ENCODE peak calls at places on chromosomes 7 and 10, in eight cellular contexts. H is body of pancreas, K is GM10248, X is GM20000, P is natural killer cell, F is progenitor cell of endocrine pancreas, C is Calu3, N is ovary. E is an unnamed sample.

GRCh38 chr10:46555713-46556514 is 544 bp downstream of the GPRIN2 start:
- DNase-seq in H (peak; percentile 41), K (no peak), X (no peak), P (peak; percentile 14), F (peak; percentile 63), C (peak; percentile 54), N (peak; percentile 28), E (no peak)

GRCh38 chr7:107162466-107162865 is 6.3 kb upstream of the HBP1 start:
- DNase-seq in H (no peak), K (no peak), X (no peak), P (no peak), F (no peak), C (no peak), N (no peak), E (no peak)

GRCh38 chr7:37901236-37901827 is 15.3 kb downstream of the SFRP4 start:
- DNase-seq in H (no peak), K (peak; percentile 30), X (peak; percentile 30), P (no peak), F (no peak), C (no peak), N (no peak), E (no peak)

GRCh38 chr10:63528084-63528744 is 7.0 kb downstream of the REEP3 start:
- DNase-seq in H (no peak), K (no peak), X (no peak), P (no peak), F (no peak), C (no peak), N (no peak), E (no peak)

GRCh38 chr7:6430271-6430940 is 17.3 kb downstream of the DAGLB start:
- DNase-seq in H (no peak), K (no peak), X (peak; percentile 10), P (no peak), F (no peak), C (no peak), N (no peak), E (no peak)

GRCh38 chr7:95327356-95327755 is 3.0 kb upstream of the PON1 start:
- DNase-seq in H (no peak), K (no peak), X (no peak), P (no peak), F (no peak), C (no peak), N (no peak), E (no peak)

GRCh38 chr7:127927339-127927679 is 103.9 kb downstream of the LRRC4 start:
- DNase-seq in H (peak; percentile 38), K (no peak), X (no peak), P (no peak), F (no peak), C (no peak), N (no peak), E (no peak)

GRCh38 chr7:37531225-37531624 is 82.6 kb upstream of the ELMO1 start:
- DNase-seq in H (no peak), K (no peak), X (no peak), P (no peak), F (no peak), C (no peak), N (no peak), E (no peak)

GRCh38 chr7:52233248-52233647 is 802.2 kb upstream of the POM121L12 start:
- DNase-seq in H (no peak), K (no peak), X (no peak), P (no peak), F (no peak), C (no peak), N (no peak), E (no peak)

GRCh38 chr10:101829561-101830315 is 11.5 kb upstream of the OGA start:
- DNase-seq in H (peak; percentile 38), K (peak; percentile 95), X (peak; percentile 94), P (no peak), F (peak; percentile 43), C (no peak), N (peak; percentile 77), E (peak; percentile 84)

GRCh38 chr10:58177362-58177947 is 90.2 kb downstream of the IPMK start:
- DNase-seq in H (no peak), K (peak; percentile 24), X (peak; percentile 30), P (no peak), F (no peak), C (no peak), N (no peak), E (no peak)
- TF ChIP-seq CTCF in H (peak; percentile 77), K (peak; percentile 51), X (peak; percentile 10), P (peak; percentile 66), F (peak; percentile 78), C (no peak), N (peak; percentile 51), E (peak; percentile 71)

DNA sequence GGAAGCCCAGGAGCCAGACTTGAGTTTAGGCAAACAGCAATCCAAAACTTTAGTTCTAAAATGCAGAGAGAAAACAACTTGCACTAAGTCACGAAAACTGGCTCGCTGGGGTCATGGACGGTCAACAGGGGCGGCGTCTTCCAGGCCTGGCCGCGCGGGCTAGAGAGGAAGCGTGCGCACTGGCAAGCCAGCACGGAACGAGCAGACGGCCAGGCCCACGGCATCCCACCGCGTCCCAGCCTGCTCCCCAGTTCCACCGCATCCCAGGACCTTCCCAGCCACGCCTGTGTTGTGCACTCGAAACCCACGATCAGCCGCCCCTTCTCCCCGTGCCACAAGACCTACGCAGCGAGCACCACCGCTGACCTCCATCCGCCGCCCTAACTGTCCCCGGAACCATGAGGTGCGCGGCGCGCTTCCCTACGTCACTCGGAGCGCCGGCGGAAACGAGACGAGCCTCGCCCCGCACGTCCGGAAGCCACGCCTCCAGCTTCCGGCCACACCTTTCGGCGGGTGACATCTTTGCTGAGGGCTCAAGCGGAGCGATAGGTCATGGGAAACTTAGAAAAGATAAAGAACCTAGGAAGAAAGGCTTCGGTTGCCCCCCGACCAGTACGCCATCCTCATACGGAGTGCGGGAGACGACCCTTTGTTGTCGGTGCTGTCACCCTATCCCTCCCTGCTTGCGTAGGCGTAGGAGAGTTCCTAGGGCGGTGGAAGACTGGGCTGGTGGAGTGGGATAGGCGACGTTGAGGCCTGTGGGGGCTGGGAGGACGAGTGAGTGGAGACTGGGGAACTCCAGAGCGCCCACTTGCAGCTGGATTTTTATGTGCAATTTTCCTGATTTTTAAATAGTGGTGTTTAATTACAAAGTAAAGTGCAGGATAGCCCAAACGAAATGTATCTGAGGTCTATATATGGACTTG is at the start of gene TBRG4:
- DNase-seq in H (peak; percentile 94), K (peak; percentile 95), X (peak; percentile 92), P (peak; percentile 94), F (peak; percentile 82), C (peak; percentile 98), N (peak; percentile 94), E (peak; percentile 80)
- TF ChIP-seq CTCF in H (no peak), K (peak; percentile 27), X (no peak), P (no peak), F (peak; percentile 52), C (peak; percentile 21), N (peak; percentile 39), E (peak; percentile 53)

GRCh38 chr7:36287371-36288241 is 102.1 kb upstream of the ANLN start:
- DNase-seq in H (no peak), K (no peak), X (no peak), P (no peak), F (no peak), C (peak; percentile 72), N (no peak), E (no peak)
- TF ChIP-seq CTCF in H (no peak), K (no peak), X (no peak), P (no peak), F (no peak), C (no peak), N (no peak), E (no peak)

GRCh38 chr10:82150123-82150900 is 275.3 kb downstream of the NRG3 start:
- DNase-seq in H (peak; percentile 30), K (peak; percentile 7), X (peak; percentile 5), P (no peak), F (peak; percentile 32), C (peak; percentile 69), N (no peak), E (no peak)
- TF ChIP-seq CTCF in H (no peak), K (peak; percentile 37), X (no peak), P (no peak), F (peak; percentile 63), C (peak; percentile 65), N (no peak), E (peak; percentile 28)

GRCh38 chr7:78607099-78607498 is 808.5 kb downstream of the PHTF2 start:
- DNase-seq in H (peak; percentile 17), K (no peak), X (no peak), P (no peak), F (no peak), C (peak; percentile 2), N (no peak), E (no peak)
- TF ChIP-seq CTCF in H (no peak), K (peak; percentile 4), X (no peak), P (no peak), F (peak; percentile 15), C (no peak), N (no peak), E (peak; percentile 33)

GRCh38 chr7:122183106-122183505 is 39.1 kb upstream of the AASS start:
- DNase-seq in H (no peak), K (no peak), X (no peak), P (no peak), F (no peak), C (no peak), N (no peak), E (no peak)
- TF ChIP-seq CTCF in H (no peak), K (no peak), X (no peak), P (no peak), F (no peak), C (no peak), N (no peak), E (no peak)

GRCh38 chr7:155265960-155266359 is 31.7 kb upstream of the INSIG1 start:
- DNase-seq in H (no peak), K (no peak), X (no peak), P (no peak), F (no peak), C (no peak), N (no peak), E (no peak)

GRCh38 chr7:155263051-155263450 is 34.6 kb upstream of the INSIG1 start:
- DNase-seq in H (no peak), K (no peak), X (no peak), P (no peak), F (no peak), C (no peak), N (no peak), E (no peak)

GRCh38 chr7:155265144-155265543 is 32.5 kb upstream of the INSIG1 start:
- DNase-seq in H (no peak), K (no peak), X (no peak), P (no peak), F (no peak), C (no peak), N (no peak), E (no peak)

GRCh38 chr7:155262010-155262409 is 35.7 kb upstream of the INSIG1 start:
- DNase-seq in H (no peak), K (no peak), X (no peak), P (no peak), F (no peak), C (no peak), N (no peak), E (no peak)

GRCh38 chr7:155263522-155264197 is 34.0 kb upstream of the INSIG1 start:
- DNase-seq in H (no peak), K (no peak), X (no peak), P (no peak), F (no peak), C (no peak), N (no peak), E (no peak)
- TF ChIP-seq CTCF in H (no peak), K (no peak), X (no peak), P (no peak), F (peak; percentile 34), C (no peak), N (no peak), E (peak; percentile 32)